ENCODE peak calls at places on chromosomes 4 and X, in five cellular contexts. L is pancreas, J is neural crest cell, N is foreskin fibroblast, X is activated B cell treated with CpG ODN at 0.5 μM for 24 hours. G is an unnamed sample.

GRCh38 chrX:110143454-110144210 is 140.7 kb downstream of the TMEM164 start:
- DNase-seq in L (no peak), J (no peak), N (no peak), X (no peak), G (no peak)

GRCh38 chrX:45771560-45772340 is 571.1 kb upstream of the DIPK2B start:
- DNase-seq in L (no peak), J (no peak), N (peak), X (no peak), G (no peak)

GRCh38 chr4:3232871-3233271 is 16.1 kb upstream of the MSANTD1 start:
- DNase-seq in L (no peak), J (no peak), N (no peak), X (no peak), G (no peak)

GRCh38 chr4:61882381-61882780 is 682.3 kb downstream of the ADGRL3 start:
- DNase-seq in L (no peak), J (no peak), N (no peak), X (no peak), G (no peak)

GRCh38 chr4:139560396-139561084 is 4.5 kb upstream of the SETD7 start:
- DNase-seq in L (no peak), J (no peak), N (no peak), X (peak), G (no peak)

GRCh38 chr4:26028793-26029511 is 114.9 kb downstream of the SMIM20 start:
- DNase-seq in L (peak), J (peak), N (peak), X (peak), G (no peak)

GRCh38 chr4:56496241-56496640 is 9.3 kb upstream of the ARL9 start:
- DNase-seq in L (no peak), J (no peak), N (no peak), X (no peak), G (no peak)

GRCh38 chrX:44344687-44345086 is 1.2 kb upstream of the EFHC2 start:
- DNase-seq in L (no peak), J (no peak), N (no peak), X (no peak), G (no peak)

GRCh38 chr4:116636917-116637316 is 448.5 kb downstream of the TRAM1L1 start:
- DNase-seq in L (no peak), J (no peak), N (no peak), X (no peak), G (no peak)

GRCh38 chrX:49165901-49166881 is 3.6 kb downstream of the MAGIX start:
- DNase-seq in L (peak), J (peak), N (peak), X (peak), G (no peak)

GRCh38 chrX:49162620-49163019 is at the start of gene MAGIX:
- DNase-seq in L (peak), J (no peak), N (no peak), X (no peak), G (no peak)

GRCh38 chrX:49164589-49165360 is 2.2 kb downstream of the MAGIX start:
- DNase-seq in L (no peak), J (no peak), N (no peak), X (no peak), G (no peak)

GRCh38 chrX:49160908-49161307 is 1.6 kb upstream of the MAGIX start:
- DNase-seq in L (no peak), J (no peak), N (no peak), X (no peak), G (no peak)

GRCh38 chrX:49163555-49164419 is 1.2 kb downstream of the MAGIX start:
- DNase-seq in L (peak), J (peak), N (peak), X (peak), G (peak)
- TF ChIP-seq CTCF in L (peak), J (peak), N (peak), X (no peak), G (peak)

GRCh38 chr4:43564107-43564506 is 671.6 kb downstream of the GRXCR1 start:
- DNase-seq in L (no peak), J (no peak), N (no peak), X (no peak), G (no peak)
- TF ChIP-seq CTCF in L (no peak), J (no peak), N (no peak), X (no peak), G (no peak)

GRCh38 chrX:15908891-15909290 is 54.3 kb upstream of the AP1S2 start:
- DNase-seq in L (no peak), J (no peak), N (no peak), X (no peak), G (no peak)
- TF ChIP-seq CTCF in L (no peak), J (no peak), N (no peak), X (no peak), G (no peak)

DNA sequence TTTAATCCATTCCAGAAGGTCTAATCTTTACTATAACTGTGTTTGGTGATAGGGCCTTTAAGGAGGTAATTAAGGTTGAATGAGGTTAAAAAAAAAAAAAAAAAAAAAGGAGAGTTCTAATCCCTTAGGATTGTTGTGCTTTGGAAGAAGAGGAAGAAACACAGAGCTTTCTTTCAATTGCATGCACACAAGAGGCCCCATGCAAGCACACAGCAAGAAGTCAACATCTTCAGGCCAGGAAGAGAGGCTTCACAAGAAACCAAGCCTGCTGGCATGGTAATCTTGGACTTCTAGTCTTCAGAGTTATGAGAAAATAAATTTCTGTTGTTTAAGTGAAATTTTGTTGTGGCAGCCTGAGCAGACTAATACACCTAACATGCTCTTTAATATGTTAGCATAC is 118.6 kb downstream of the NAA11 start:
- DNase-seq in L (no peak), J (no peak), N (no peak), X (no peak), G (no peak)
- TF ChIP-seq CTCF in L (no peak), J (no peak), N (no peak), X (no peak), G (no peak)

GRCh38 chrX:371907-372306 is 14.8 kb downstream of the PPP2R3B start:
- DNase-seq in L (no peak), J (no peak), N (no peak), X (no peak), G (no peak)

GRCh38 chrX:369563-370101 is 17.1 kb downstream of the PPP2R3B start:
- DNase-seq in L (peak), J (no peak), N (no peak), X (no peak), G (no peak)

GRCh38 chrX:370963-371745 is 15.6 kb downstream of the PPP2R3B start:
- DNase-seq in L (no peak), J (no peak), N (no peak), X (no peak), G (no peak)

GRCh38 chrX:368811-369562 is 17.7 kb downstream of the PPP2R3B start:
- DNase-seq in L (no peak), J (no peak), N (peak), X (no peak), G (no peak)

DNA sequence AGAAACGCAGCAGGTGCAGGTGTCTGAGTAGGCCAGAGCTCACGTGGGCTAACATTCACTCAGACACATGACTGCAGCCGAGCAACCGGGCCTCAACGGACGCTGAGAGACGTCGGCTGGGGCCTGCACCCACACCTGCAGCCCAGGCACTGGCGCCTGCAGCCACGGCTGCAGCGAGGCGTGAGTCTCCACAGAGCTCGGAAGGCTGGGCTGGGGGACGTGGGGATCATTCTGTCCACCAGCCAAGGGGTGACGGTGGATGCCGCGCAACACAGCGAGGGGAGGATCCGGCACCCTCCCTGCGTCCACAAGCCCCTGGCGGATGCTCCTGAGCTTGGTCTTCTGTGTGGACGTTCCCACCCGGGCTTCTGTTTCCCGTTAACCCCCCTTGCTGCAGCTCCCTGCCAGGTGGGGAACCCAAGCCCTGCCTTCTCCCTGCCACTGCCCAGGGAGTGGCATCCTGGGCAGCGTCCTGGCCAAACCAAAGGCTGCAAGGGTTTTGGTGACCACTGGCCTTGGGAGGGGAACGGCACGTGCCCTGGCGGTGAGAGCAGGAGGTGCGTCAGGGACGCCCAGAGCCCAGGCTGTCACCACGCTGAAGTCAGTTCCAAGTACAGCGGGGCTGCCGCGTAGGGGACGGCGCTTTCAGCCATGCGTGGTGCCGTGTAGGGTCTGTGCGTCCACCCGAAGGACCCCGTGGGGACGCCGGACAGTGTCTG is 16.3 kb downstream of the PPP2R3B start:
- DNase-seq in L (no peak), J (no peak), N (no peak), X (no peak), G (no peak)
- TF ChIP-seq CTCF in L (no peak), J (no peak), N (no peak), X (no peak), G (no peak)

DNA sequence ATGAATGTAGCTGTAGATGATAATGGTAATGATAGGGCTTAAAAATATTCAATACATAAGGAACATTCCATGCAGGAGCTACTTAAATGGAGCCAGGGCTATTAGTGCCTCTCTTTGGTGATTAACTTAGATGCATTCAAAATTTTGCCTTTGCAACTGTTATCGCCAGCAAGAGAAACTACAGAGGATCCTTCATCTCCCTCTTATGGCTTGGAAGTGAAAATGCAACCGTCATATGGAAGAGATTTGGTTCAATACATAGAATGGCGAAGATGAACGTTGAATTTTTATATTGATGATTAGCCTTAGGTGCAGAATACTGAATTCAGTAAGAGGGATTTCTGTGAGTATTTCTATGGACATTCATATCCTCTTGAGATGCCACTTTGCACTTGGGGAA is 134.5 kb upstream of the NLGN4X start:
- DNase-seq in L (no peak), J (no peak), N (no peak), X (no peak), G (no peak)
- TF ChIP-seq CTCF in L (no peak), J (peak), N (no peak), X (no peak), G (no peak)

GRCh38 chrX:11111947-11112346 is 815 bp downstream of the HCCS start:
- DNase-seq in L (no peak), J (no peak), N (no peak), X (no peak), G (no peak)
- TF ChIP-seq CTCF in L (no peak), J (no peak), N (no peak), X (no peak), G (no peak)

GRCh38 chrX:66022742-66023725 is 16.8 kb downstream of the VSIG4 start:
- DNase-seq in L (no peak), J (no peak), N (no peak), X (no peak), G (no peak)
- TF ChIP-seq CTCF in L (no peak), J (no peak), N (no peak), X (no peak), G (no peak)